ENCODE peak calls at places on chromosomes 5 and 9, in nine cellular contexts. One of them, this sample, is unnamed.

GRCh38 chr5:54347221-54347865 is 37.0 kb upstream of the ARL15 start:
- DNase-seq in NCI-H1417: no peak
- DNase-seq in PC-9: no peak
- DNase-seq in left colon: no peak
- DNase-seq in GM04503: no peak
- DNase-seq in mucosa of gallbladder: no peak
- DNase-seq in sciatic nerve: no peak
- DNase-seq in AG09309: no peak
- DNase-seq in ovary: no peak
- DNase-seq in this sample: no peak

GRCh38 chr9:87178353-87178752 is 231.0 kb upstream of the GAS1 start:
- DNase-seq in NCI-H1417: no peak
- DNase-seq in PC-9: no peak
- DNase-seq in sciatic nerve: no peak
- DNase-seq in GM04503: no peak
- DNase-seq in AG09309: no peak
- DNase-seq in left colon: no peak
- DNase-seq in ovary: no peak
- DNase-seq in mucosa of gallbladder: no peak
- DNase-seq in this sample: no peak

GRCh38 chr9:98488578-98489312 is 220.0 kb downstream of the GABBR2 start:
- DNase-seq in AG09309: peak; percentile 96
- DNase-seq in PC-9: peak; percentile 63
- DNase-seq in left colon: no peak
- DNase-seq in mucosa of gallbladder: no peak
- DNase-seq in GM04503: peak; percentile 93
- DNase-seq in NCI-H1417: no peak
- DNase-seq in sciatic nerve: no peak
- DNase-seq in ovary: no peak
- DNase-seq in this sample: no peak

GRCh38 chr9:124411514-124412227 is 3.6 kb downstream of the PSMB7 start:
- DNase-seq in mucosa of gallbladder: no peak
- DNase-seq in sciatic nerve: no peak
- DNase-seq in left colon: no peak
- DNase-seq in NCI-H1417: no peak
- DNase-seq in PC-9: no peak
- DNase-seq in GM04503: no peak
- DNase-seq in ovary: no peak
- DNase-seq in AG09309: peak; percentile 52
- DNase-seq in this sample: no peak

GRCh38 chr9:71704806-71705205 is 63.5 kb downstream of the CEMIP2 start:
- DNase-seq in GM04503: no peak
- DNase-seq in left colon: no peak
- DNase-seq in PC-9: no peak
- DNase-seq in sciatic nerve: no peak
- DNase-seq in mucosa of gallbladder: no peak
- DNase-seq in ovary: no peak
- DNase-seq in AG09309: no peak
- DNase-seq in NCI-H1417: no peak
- DNase-seq in this sample: no peak

GRCh38 chr5:131548190-131548589 is 86.8 kb downstream of the RAPGEF6 start:
- DNase-seq in mucosa of gallbladder: no peak
- DNase-seq in left colon: no peak
- DNase-seq in PC-9: no peak
- DNase-seq in ovary: no peak
- DNase-seq in sciatic nerve: no peak
- DNase-seq in NCI-H1417: no peak
- DNase-seq in GM04503: no peak
- DNase-seq in AG09309: no peak
- DNase-seq in this sample: no peak

GRCh38 chr5:1511651-1512540 is 11.9 kb downstream of the LPCAT1 start:
- DNase-seq in sciatic nerve: peak; percentile 48
- DNase-seq in ovary: peak; percentile 27
- DNase-seq in AG09309: peak; percentile 28
- DNase-seq in left colon: peak; percentile 19
- DNase-seq in mucosa of gallbladder: no peak
- DNase-seq in NCI-H1417: no peak
- DNase-seq in GM04503: no peak
- DNase-seq in PC-9: peak; percentile 81
- DNase-seq in this sample: no peak

GRCh38 chr9:107462691-107463090 is 26.9 kb downstream of the KLF4 start:
- DNase-seq in ovary: no peak
- DNase-seq in left colon: no peak
- DNase-seq in mucosa of gallbladder: no peak
- DNase-seq in NCI-H1417: no peak
- DNase-seq in PC-9: no peak
- DNase-seq in sciatic nerve: no peak
- DNase-seq in AG09309: no peak
- DNase-seq in GM04503: peak; percentile 54
- DNase-seq in this sample: no peak

This sample was measured in NT2/D1.